ENCODE peak calls at places on chromosomes 12 and 14, in eight cellular contexts. One of them, this sample, is unnamed.

GRCh38 chr12:68620528-68620927 is 9.8 kb downstream of the RAP1B start:
- DNase-seq in IMR-90: no peak
- DNase-seq in spleen: no peak
- DNase-seq in suprapubic skin: no peak
- DNase-seq in heart left ventricle: no peak
- DNase-seq in Peyer's patch: no peak
- DNase-seq in GM12878: no peak
- DNase-seq in right lobe of liver: no peak
- DNase-seq in this sample: no peak

GRCh38 chr12:110366474-110367208 is 36.9 kb downstream of the ANAPC7 start:
- DNase-seq in IMR-90: no peak
- DNase-seq in spleen: no peak
- DNase-seq in suprapubic skin: no peak
- DNase-seq in heart left ventricle: no peak
- DNase-seq in Peyer's patch: no peak
- DNase-seq in GM12878: no peak
- DNase-seq in right lobe of liver: no peak
- DNase-seq in this sample: no peak

GRCh38 chr12:24724765-24725307 is 224.1 kb downstream of the BCAT1 start:
- DNase-seq in IMR-90: no peak
- DNase-seq in spleen: no peak
- DNase-seq in suprapubic skin: no peak
- DNase-seq in heart left ventricle: no peak
- DNase-seq in Peyer's patch: no peak
- DNase-seq in GM12878: no peak
- DNase-seq in right lobe of liver: no peak
- DNase-seq in this sample: no peak

GRCh38 chr12:132886529-132887477 is 602 bp downstream of the CHFR start:
- DNase-seq in IMR-90: peak; percentile 4
- DNase-seq in spleen: no peak
- DNase-seq in suprapubic skin: no peak
- DNase-seq in heart left ventricle: no peak
- DNase-seq in Peyer's patch: no peak
- DNase-seq in GM12878: no peak
- DNase-seq in right lobe of liver: no peak
- DNase-seq in this sample: peak; percentile 5

GRCh38 chr12:131830335-131831020 is 2.3 kb downstream of the MMP17 start:
- DNase-seq in IMR-90: peak; percentile 77
- DNase-seq in spleen: peak; percentile 94
- DNase-seq in suprapubic skin: peak; percentile 90
- DNase-seq in heart left ventricle: peak; percentile 92
- DNase-seq in Peyer's patch: peak; percentile 67
- DNase-seq in GM12878: no peak
- DNase-seq in right lobe of liver: no peak
- DNase-seq in this sample: peak; percentile 59

GRCh38 chr14:98578204-98578603 is 693.8 kb downstream of the BCL11B start:
- DNase-seq in IMR-90: no peak
- DNase-seq in spleen: no peak
- DNase-seq in suprapubic skin: no peak
- DNase-seq in heart left ventricle: no peak
- DNase-seq in Peyer's patch: no peak
- DNase-seq in GM12878: no peak
- DNase-seq in right lobe of liver: no peak
- DNase-seq in this sample: no peak

GRCh38 chr12:1527789-1528188 is 66.6 kb downstream of the FBXL14 start:
- DNase-seq in IMR-90: peak; percentile 92
- DNase-seq in spleen: no peak
- DNase-seq in suprapubic skin: no peak
- DNase-seq in heart left ventricle: no peak
- DNase-seq in Peyer's patch: no peak
- DNase-seq in GM12878: no peak
- DNase-seq in right lobe of liver: no peak
- DNase-seq in this sample: no peak

GRCh38 chr12:123801573-123802178 is 39.6 kb downstream of the DNAH10 start:
- DNase-seq in IMR-90: peak; percentile 53
- DNase-seq in spleen: no peak
- DNase-seq in suprapubic skin: no peak
- DNase-seq in heart left ventricle: no peak
- DNase-seq in Peyer's patch: no peak
- DNase-seq in GM12878: no peak
- DNase-seq in right lobe of liver: no peak
- DNase-seq in this sample: no peak

GRCh38 chr12:69698054-69698453 is 1.0 kb downstream of the BEST3 start:
- DNase-seq in IMR-90: no peak
- DNase-seq in spleen: no peak
- DNase-seq in suprapubic skin: no peak
- DNase-seq in heart left ventricle: no peak
- DNase-seq in Peyer's patch: no peak
- DNase-seq in GM12878: no peak
- DNase-seq in right lobe of liver: no peak
- DNase-seq in this sample: no peak

GRCh38 chr12:93266-94005 is 26.9 kb downstream of the IQSEC3 start:
- DNase-seq in IMR-90: no peak
- DNase-seq in spleen: no peak
- DNase-seq in suprapubic skin: no peak
- DNase-seq in heart left ventricle: no peak
- DNase-seq in Peyer's patch: no peak
- DNase-seq in GM12878: no peak
- DNase-seq in right lobe of liver: no peak
- DNase-seq in this sample: no peak

GRCh38 chr12:72296389-72296788 is 24.2 kb downstream of the TRHDE start:
- DNase-seq in IMR-90: peak; percentile 91
- DNase-seq in spleen: no peak
- DNase-seq in suprapubic skin: no peak
- DNase-seq in heart left ventricle: no peak
- DNase-seq in Peyer's patch: no peak
- DNase-seq in GM12878: no peak
- DNase-seq in right lobe of liver: no peak
- DNase-seq in this sample: no peak

GRCh38 chr12:89949457-89950195 is 241.0 kb upstream of the ATP2B1 start:
- DNase-seq in IMR-90: peak; percentile 64
- DNase-seq in spleen: no peak
- DNase-seq in suprapubic skin: no peak
- DNase-seq in heart left ventricle: no peak
- DNase-seq in Peyer's patch: no peak
- DNase-seq in GM12878: peak; percentile 83
- DNase-seq in right lobe of liver: no peak
- DNase-seq in this sample: peak; percentile 35

GRCh38 chr12:128660532-128661215 is 163.1 kb downstream of the SLC15A4 start:
- DNase-seq in IMR-90: no peak
- DNase-seq in spleen: no peak
- DNase-seq in suprapubic skin: no peak
- DNase-seq in heart left ventricle: no peak
- DNase-seq in Peyer's patch: peak; percentile 54
- DNase-seq in GM12878: no peak
- DNase-seq in right lobe of liver: no peak
- DNase-seq in this sample: no peak

GRCh38 chr12:65896743-65897142 is 72.5 kb downstream of the HMGA2 start:
- DNase-seq in IMR-90: no peak
- DNase-seq in spleen: no peak
- DNase-seq in suprapubic skin: no peak
- DNase-seq in heart left ventricle: no peak
- DNase-seq in Peyer's patch: no peak
- DNase-seq in GM12878: no peak
- DNase-seq in right lobe of liver: no peak
- DNase-seq in this sample: no peak

GRCh38 chr12:89412665-89413064 is 60.4 kb upstream of the DUSP6 start:
- DNase-seq in IMR-90: no peak
- DNase-seq in spleen: no peak
- DNase-seq in suprapubic skin: no peak
- DNase-seq in heart left ventricle: no peak
- DNase-seq in Peyer's patch: no peak
- DNase-seq in GM12878: no peak
- DNase-seq in right lobe of liver: no peak
- DNase-seq in this sample: no peak

GRCh38 chr12:106767954-106768501 is 6.5 kb upstream of the RIC8B start:
- DNase-seq in IMR-90: no peak
- DNase-seq in spleen: no peak
- DNase-seq in suprapubic skin: no peak
- DNase-seq in heart left ventricle: no peak
- DNase-seq in Peyer's patch: no peak
- DNase-seq in GM12878: no peak
- DNase-seq in right lobe of liver: peak; percentile 77
- DNase-seq in this sample: peak; percentile 74

GRCh38 chr14:36502558-36503508 is 17.2 kb downstream of the NKX2-1 start:
- DNase-seq in IMR-90: no peak
- DNase-seq in spleen: no peak
- DNase-seq in suprapubic skin: no peak
- DNase-seq in heart left ventricle: no peak
- DNase-seq in Peyer's patch: no peak
- DNase-seq in GM12878: no peak
- DNase-seq in right lobe of liver: no peak
- DNase-seq in this sample: no peak

GRCh38 chr14:32397871-32398640 is 69.0 kb downstream of the AKAP6 start:
- DNase-seq in IMR-90: peak; percentile 44
- DNase-seq in spleen: no peak
- DNase-seq in suprapubic skin: no peak
- DNase-seq in heart left ventricle: no peak
- DNase-seq in Peyer's patch: no peak
- DNase-seq in GM12878: no peak
- DNase-seq in right lobe of liver: no peak
- DNase-seq in this sample: no peak

GRCh38 chr14:82854851-82855250 is 1321.2 kb upstream of the SEL1L start:
- DNase-seq in IMR-90: no peak
- DNase-seq in spleen: no peak
- DNase-seq in suprapubic skin: no peak
- DNase-seq in heart left ventricle: no peak
- DNase-seq in Peyer's patch: no peak
- DNase-seq in GM12878: no peak
- DNase-seq in right lobe of liver: no peak
- DNase-seq in this sample: no peak

GRCh38 chr12:79174656-79175055 is 310.1 kb downstream of the SYT1 start:
- DNase-seq in IMR-90: peak; percentile 77
- DNase-seq in spleen: no peak
- DNase-seq in suprapubic skin: no peak
- DNase-seq in heart left ventricle: no peak
- DNase-seq in Peyer's patch: no peak
- DNase-seq in GM12878: no peak
- DNase-seq in right lobe of liver: no peak
- DNase-seq in this sample: no peak

DNA sequence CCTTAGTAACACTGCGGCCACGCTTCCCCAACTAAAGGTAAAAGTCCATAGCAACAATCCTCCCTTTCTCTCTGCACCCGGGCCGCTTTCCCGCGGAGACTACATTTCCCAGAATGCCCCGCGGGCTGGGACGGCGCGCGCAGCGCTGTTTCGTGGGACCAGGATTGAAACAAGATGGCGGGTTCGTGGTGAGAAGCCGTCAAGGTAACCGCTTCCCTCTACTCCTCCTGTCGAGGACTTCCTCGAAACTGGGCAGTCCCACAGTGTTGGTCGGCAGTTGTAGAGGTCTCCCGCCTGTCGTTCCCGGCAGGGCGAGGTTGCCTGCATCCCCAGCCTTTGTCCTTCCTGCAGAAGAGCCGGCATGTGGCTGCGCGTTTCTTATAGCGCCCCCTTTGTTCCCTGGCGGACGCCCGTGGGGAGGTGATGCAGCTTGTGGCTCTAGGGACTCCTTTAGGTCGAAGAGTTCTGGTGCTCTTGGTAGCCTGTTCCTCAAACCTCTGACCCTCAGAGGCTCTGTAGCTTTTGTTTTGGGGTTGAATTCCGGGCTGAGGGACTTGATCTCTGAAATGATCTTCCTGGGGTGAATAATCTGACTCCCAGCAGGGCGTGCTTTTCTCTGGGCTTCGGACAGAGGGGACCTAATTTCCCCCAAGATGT is at the start of gene MRPL42:
- DNase-seq in IMR-90: peak; percentile 81
- DNase-seq in spleen: peak; percentile 97
- DNase-seq in suprapubic skin: peak; percentile 91
- DNase-seq in heart left ventricle: peak; percentile 96
- DNase-seq in Peyer's patch: peak; percentile 97
- DNase-seq in GM12878: peak; percentile 73
- DNase-seq in right lobe of liver: peak; percentile 93
- DNase-seq in this sample: peak; percentile 93
- TF ChIP-seq POLR2A in IMR-90: peak; percentile 87
- TF ChIP-seq POLR2A in spleen: no peak
- TF ChIP-seq POLR2A in suprapubic skin: peak; percentile 53
- TF ChIP-seq POLR2A in heart left ventricle: peak; percentile 64
- TF ChIP-seq POLR2A in Peyer's patch: peak; percentile 58
- TF ChIP-seq POLR2A in GM12878: peak; percentile 93
- TF ChIP-seq POLR2A in right lobe of liver: peak; percentile 59
- TF ChIP-seq POLR2A in this sample: peak; percentile 82

DNA sequence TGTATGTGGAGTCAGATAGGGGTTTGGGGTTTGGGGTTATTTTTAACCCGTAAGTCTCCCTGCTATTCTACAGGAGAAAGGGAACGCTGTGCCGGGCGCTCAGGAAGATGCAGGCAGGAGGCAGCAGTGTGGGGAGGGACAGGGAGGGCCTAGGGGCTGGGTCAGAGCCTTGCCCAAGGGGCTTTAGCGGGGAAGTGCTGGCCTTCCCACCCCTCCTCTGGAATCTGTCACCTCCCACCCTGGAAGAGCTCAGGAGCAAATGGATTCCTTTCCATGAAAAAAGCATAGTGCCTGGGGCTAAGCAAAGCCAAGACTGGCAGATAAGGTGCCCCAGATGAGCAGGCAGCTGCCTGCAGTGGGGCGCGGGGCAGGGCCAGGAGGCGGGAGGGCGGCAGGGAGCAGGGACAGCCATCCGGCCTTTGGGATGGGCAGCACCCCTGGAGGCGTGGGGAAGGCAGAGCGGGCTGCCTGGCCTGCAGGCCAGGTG is 7.3 kb upstream of the INF2 start:
- DNase-seq in IMR-90: no peak
- DNase-seq in spleen: no peak
- DNase-seq in suprapubic skin: no peak
- DNase-seq in heart left ventricle: peak; percentile 48
- DNase-seq in Peyer's patch: no peak
- DNase-seq in GM12878: no peak
- DNase-seq in right lobe of liver: no peak
- DNase-seq in this sample: no peak
- H3K4me1 ChIP-seq in IMR-90: peaks cover 43% of the 10 kb centered on the region
- H3K4me1 ChIP-seq in spleen: peaks cover 69% of the 10 kb centered on the region
- H3K4me1 ChIP-seq in suprapubic skin: peaks cover 69% of the 10 kb centered on the region
- H3K4me1 ChIP-seq in heart left ventricle: peaks cover 66% of the 10 kb centered on the region
- H3K4me1 ChIP-seq in Peyer's patch: peaks cover 29% of the 10 kb centered on the region
- H3K4me1 ChIP-seq in GM12878: peaks cover 29% of the 10 kb centered on the region
- H3K4me1 ChIP-seq in right lobe of liver: peaks cover 18% of the 10 kb centered on the region
- H3K4me1 ChIP-seq in this sample: peaks cover 46% of the 10 kb centered on the region

GRCh38 chr14:68234101-68234905 is 414.7 kb downstream of the RAD51B start:
- DNase-seq in IMR-90: peak; percentile 55
- DNase-seq in spleen: no peak
- DNase-seq in suprapubic skin: no peak
- DNase-seq in heart left ventricle: no peak
- DNase-seq in Peyer's patch: no peak
- DNase-seq in GM12878: no peak
- DNase-seq in right lobe of liver: no peak
- DNase-seq in this sample: no peak
- H3K27me3 ChIP-seq in IMR-90: no peaks in the 10 kb centered on the region
- H3K27me3 ChIP-seq in spleen: no peaks in the 10 kb centered on the region
- H3K27me3 ChIP-seq in suprapubic skin: no peaks in the 10 kb centered on the region
- H3K27me3 ChIP-seq in heart left ventricle: no peaks in the 10 kb centered on the region
- H3K27me3 ChIP-seq in Peyer's patch: no peaks in the 10 kb centered on the region
- H3K27me3 ChIP-seq in GM12878: no peaks in the 10 kb centered on the region
- H3K27me3 ChIP-seq in right lobe of liver: no peaks in the 10 kb centered on the region
- H3K27me3 ChIP-seq in this sample: no peaks in the 10 kb centered on the region

DNA sequence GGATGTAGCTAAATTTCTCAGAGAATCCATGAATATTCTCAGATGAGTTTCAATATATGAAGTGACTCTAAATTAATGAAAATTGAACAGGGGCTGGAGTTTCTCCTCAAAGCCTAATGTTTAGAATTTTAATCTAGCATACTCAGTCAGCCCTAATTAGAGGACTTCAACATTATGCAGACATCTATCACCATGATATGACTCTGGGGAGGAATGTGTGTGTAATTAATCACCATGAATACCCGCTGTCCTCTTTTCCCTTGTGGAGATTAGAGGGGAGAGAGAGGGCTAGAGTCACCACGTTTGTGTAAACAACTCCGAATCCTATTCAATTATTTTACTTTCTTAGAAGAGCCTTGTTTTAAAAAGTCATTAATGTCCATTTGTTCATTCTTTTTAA is 698.6 kb upstream of the MDGA2 start:
- DNase-seq in IMR-90: no peak
- DNase-seq in spleen: no peak
- DNase-seq in suprapubic skin: no peak
- DNase-seq in heart left ventricle: no peak
- DNase-seq in Peyer's patch: no peak
- DNase-seq in GM12878: no peak
- DNase-seq in right lobe of liver: no peak
- DNase-seq in this sample: no peak
- TF ChIP-seq POLR2A in IMR-90: no peak
- TF ChIP-seq POLR2A in spleen: no peak
- TF ChIP-seq POLR2A in suprapubic skin: no peak
- TF ChIP-seq POLR2A in heart left ventricle: no peak
- TF ChIP-seq POLR2A in Peyer's patch: no peak
- TF ChIP-seq POLR2A in GM12878: no peak
- TF ChIP-seq POLR2A in right lobe of liver: no peak
- TF ChIP-seq POLR2A in this sample: no peak

This sample was measured in body of pancreas.